ENCODE peak calls at places on chromosomes 11 and 22, in six cellular contexts. V is K562, T is HepG2, P is IMR-90, I is HCT116, H is GM12878. Z is an unnamed sample.

GRCh38 chr11:30487200-30487898 is 98.8 kb downstream of the MPPED2 start:
- DNase-seq in I (no peak), H (no peak), P (peak), V (no peak), T (no peak), Z (no peak)

GRCh38 chr22:44597616-44598015 is 99.6 kb upstream of the RTL6 start:
- DNase-seq in V (no peak), T (no peak), I (no peak), P (peak), H (no peak), Z (no peak)

GRCh38 chr22:44879301-44879680 is 126.9 kb downstream of the ARHGAP8 start:
- DNase-seq in V (no peak), H (no peak), P (no peak), T (no peak), I (no peak), Z (no peak)

GRCh38 chr22:36156515-36157419 is 3.8 kb downstream of the APOL3 start:
- DNase-seq in H (no peak), P (peak), T (peak), I (no peak), V (peak), Z (no peak)

GRCh38 chr22:38927033-38927789 is 30.2 kb upstream of the APOBEC3A start:
- DNase-seq in I (peak), H (peak), P (peak), V (no peak), T (no peak), Z (peak)

GRCh38 chr22:24359452-24360120 is 67.8 kb upstream of the ADORA2A start:
- DNase-seq in I (no peak), T (peak), V (no peak), H (no peak), P (no peak), Z (no peak)

GRCh38 chr11:2810401-2811205 is 75.0 kb downstream of the CDKN1C start:
- DNase-seq in V (no peak), I (no peak), T (no peak), H (no peak), P (no peak), Z (no peak)

GRCh38 chr11:111765320-111765983 is 737 bp downstream of the PPP2R1B start:
- DNase-seq in V (no peak), T (no peak), I (no peak), H (no peak), P (no peak), Z (no peak)

GRCh38 chr22:44139773-44140172 is 41.0 kb upstream of the PARVG start:
- DNase-seq in V (no peak), H (no peak), P (no peak), I (no peak), T (no peak), Z (no peak)

GRCh38 chr11:61923166-61924015 is 6.0 kb upstream of the RAB3IL1 start:
- DNase-seq in I (no peak), H (no peak), P (peak), T (peak), V (peak), Z (no peak)

GRCh38 chr11:79236541-79236971 is 204.3 kb downstream of the TENM4 start:
- DNase-seq in V (no peak), H (no peak), P (peak), T (no peak), I (no peak), Z (no peak)

GRCh38 chr22:32761251-32761903 is 40.1 kb upstream of the TIMP3 start:
- DNase-seq in H (no peak), P (peak), T (no peak), V (no peak), I (no peak), Z (no peak)

GRCh38 chr22:19201130-19201857 is 22.8 kb upstream of the SLC25A1 start:
- DNase-seq in T (no peak), H (no peak), I (no peak), V (no peak), P (no peak), Z (no peak)

GRCh38 chr22:33861216-33861875 is 58.9 kb downstream of the LARGE1 start:
- DNase-seq in T (no peak), P (no peak), H (no peak), I (no peak), V (no peak), Z (no peak)

GRCh38 chr11:68396526-68396925 is 64.0 kb upstream of the PPP6R3 start:
- DNase-seq in I (no peak), P (no peak), H (no peak), T (no peak), V (no peak), Z (no peak)

GRCh38 chr11:74278721-74279148 is 32.7 kb downstream of the P4HA3 start:
- DNase-seq in P (peak), I (no peak), T (no peak), H (no peak), V (no peak), Z (peak)

GRCh38 chr22:41522813-41523212 is 21.5 kb downstream of the POLR3H start:
- DNase-seq in T (no peak), P (no peak), I (no peak), H (no peak), V (no peak), Z (no peak)
- TF ChIP-seq POLR2A in T (no peak), P (no peak), I (no peak), H (peak), V (no peak), Z (no peak)

GRCh38 chr11:102467080-102467708 is 14.6 kb upstream of the TMEM123 start:
- DNase-seq in H (no peak), P (no peak), V (no peak), I (no peak), T (no peak), Z (no peak)
- TF ChIP-seq RAD21 in H (no peak), P (no peak), V (no peak), I (no peak), T (no peak), Z (no peak)

GRCh38 chr11:96389604-96390402 is at the start of the genes CCDC82 and JRKL:
- DNase-seq in H (peak), I (peak), P (peak), V (peak), T (peak), Z (peak)
- TF ChIP-seq POLR2A in H (peak), I (peak), P (peak), V (peak), T (peak), Z (peak)

GRCh38 chr11:69666752-69667536 is 8.2 kb downstream of the LTO1 start:
- DNase-seq in P (no peak), I (no peak), V (no peak), T (no peak), H (no peak), Z (no peak)
- TF ChIP-seq RAD21 in P (no peak), I (no peak), V (no peak), T (no peak), H (no peak), Z (no peak)

GRCh38 chr11:450809-451451 is 851 bp downstream of the PTDSS2 start:
- DNase-seq in T (peak), H (no peak), I (peak), P (peak), V (peak), Z (peak)

GRCh38 chr11:449889-450808 is at the start of gene PTDSS2:
- DNase-seq in H (peak), P (peak), I (peak), V (peak), T (peak), Z (peak)

GRCh38 chr11:445765-446588 is 4.1 kb upstream of the PTDSS2 start:
- DNase-seq in H (no peak), T (peak), I (no peak), P (no peak), V (no peak), Z (no peak)

GRCh38 chr11:446886-447285 is 3.2 kb upstream of the PTDSS2 start:
- DNase-seq in H (no peak), T (no peak), V (no peak), I (no peak), P (no peak), Z (no peak)

DNA sequence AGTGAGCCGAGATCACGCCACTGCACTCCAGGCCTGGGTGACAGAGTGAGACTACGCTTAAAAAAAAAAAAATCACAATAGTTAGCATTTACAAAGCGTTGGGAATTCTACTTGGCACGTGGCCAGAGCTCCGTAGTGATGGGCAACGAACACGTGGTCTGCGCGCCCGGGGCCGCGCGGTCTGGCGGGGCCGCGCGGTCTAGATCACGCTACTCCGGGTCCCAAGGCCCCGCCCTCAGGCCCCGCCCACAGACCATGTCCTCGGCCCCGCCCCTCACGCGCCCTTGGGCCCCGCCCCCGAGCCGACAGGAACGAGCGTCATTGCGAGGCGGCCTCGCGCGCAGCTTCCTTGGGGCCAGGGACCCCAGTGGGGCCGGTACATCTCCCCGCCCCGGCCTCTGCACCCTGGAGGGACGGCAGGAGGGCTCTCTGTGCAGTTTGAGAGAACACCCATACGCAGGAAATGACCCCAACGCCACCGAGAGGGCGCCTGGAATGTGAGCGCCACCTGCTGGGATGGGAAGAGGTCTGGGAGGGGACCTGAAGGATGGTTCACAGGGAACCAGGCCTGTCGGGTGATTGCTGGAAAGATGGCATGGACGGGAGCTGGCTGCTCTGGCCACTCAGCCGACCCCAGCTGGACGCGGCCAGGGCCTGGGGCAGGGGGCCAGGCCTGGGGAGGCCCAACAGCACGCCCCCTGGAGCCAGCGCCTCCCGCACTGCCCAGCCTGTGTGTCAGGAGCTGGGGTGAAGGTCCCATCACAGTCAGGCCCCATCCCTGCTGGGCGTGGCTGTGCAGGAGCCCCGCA is 2.0 kb upstream of the PTDSS2 start:
- DNase-seq in H (peak), I (peak), V (peak), T (peak), P (peak), Z (peak)
- TF ChIP-seq POLR2A in H (peak), I (peak), V (peak), T (peak), P (peak), Z (peak)

GRCh38 chr11:124864892-124865180 is 396 bp upstream of the ROBO3 start:
- DNase-seq in H (no peak), T (no peak), V (no peak), I (no peak), P (no peak), Z (no peak)
- TF ChIP-seq RAD21 in H (no peak), T (no peak), V (no peak), I (no peak), P (no peak), Z (no peak)

DNA sequence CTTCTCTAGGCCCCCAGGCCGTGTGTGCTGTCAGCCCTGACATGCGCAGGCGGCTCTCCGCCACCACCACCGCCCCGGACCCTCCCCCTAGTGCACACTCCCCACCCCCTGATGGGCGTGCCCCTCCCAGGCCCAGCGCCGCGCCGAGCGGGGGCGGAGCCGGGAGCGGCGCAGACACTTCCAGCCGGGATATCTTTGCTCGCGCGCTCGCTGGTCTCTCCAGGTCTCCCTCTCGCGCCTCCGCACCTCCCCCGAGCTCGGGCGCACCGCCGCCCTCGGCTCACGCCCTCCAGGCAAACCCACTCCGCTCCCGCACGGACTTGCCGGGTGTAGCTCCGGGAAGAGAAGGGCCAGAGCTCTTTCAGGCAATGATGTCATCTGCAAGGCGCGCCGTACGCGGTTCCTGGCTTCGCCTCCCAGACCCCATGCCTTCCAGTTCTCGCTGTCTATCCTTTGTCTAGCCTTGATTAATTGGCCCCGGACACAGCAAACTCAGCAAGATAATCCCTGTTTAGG is at the start of gene SCN3B:
- DNase-seq in H (no peak), T (peak), I (no peak), V (peak), P (peak), Z (peak)
- TF ChIP-seq POLR2A in H (no peak), T (no peak), I (no peak), V (no peak), P (no peak), Z (no peak)